ENCODE peak calls at places on chromosomes 3 and 15, in ten cellular contexts. X is HAP-1, B is OCI-LY7, Q is tibial artery, H is suprapubic skin, W is stomach, D is adipocyte, S is ovary, T is psoas muscle, Y is PC-3. K is an unnamed sample. For H3K4me1 and H3K36me3, the result is how much of the 10 kb centered on the place peaks cover.

GRCh38 chr3:26621891-26622633 is 510 bp upstream of the LRRC3B start:
- DNase-seq in X (no peak), S (no peak), T (no peak), B (no peak), H (no peak), D (no peak), Y (no peak), Q (no peak), W (no peak), K (no peak)

GRCh38 chr3:184073621-184074020 is 20.8 kb downstream of the HTR3C start:
- DNase-seq in X (no peak), W (no peak), S (no peak), Q (no peak), D (no peak), B (no peak), H (no peak), Y (no peak), T (no peak), K (no peak)

GRCh38 chr3:69080233-69080644 is at the start of gene UBA3:
- DNase-seq in X (peak), Q (peak), W (peak), T (peak), B (peak), D (peak), H (peak), S (peak), Y (peak), K (peak)

GRCh38 chr3:194323785-194324735 is 27.1 kb downstream of the CPN2 start:
- DNase-seq in H (no peak), B (no peak), Q (no peak), S (no peak), T (peak), D (no peak), Y (peak), X (peak), W (no peak), K (peak)

GRCh38 chr15:65641723-65642475 is 20.2 kb downstream of the SLC24A1 start:
- DNase-seq in W (no peak), S (no peak), Q (no peak), D (no peak), Y (no peak), H (no peak), X (no peak), T (no peak), B (no peak), K (no peak)

GRCh38 chr3:155252535-155252934 is 40.9 kb downstream of the STRIT1 start:
- DNase-seq in Y (peak), B (no peak), H (no peak), Q (no peak), T (no peak), S (no peak), X (no peak), D (no peak), W (no peak), K (no peak)

GRCh38 chr3:77348244-77348855 is 308.5 kb downstream of the ROBO2 start:
- DNase-seq in Y (peak), T (no peak), X (peak), Q (no peak), S (no peak), D (no peak), H (no peak), W (no peak), B (peak), K (peak)

GRCh38 chr15:90018216-90018831 is 17.2 kb downstream of the ZNF710 start:
- DNase-seq in Y (no peak), H (peak), X (no peak), B (no peak), S (no peak), Q (no peak), D (no peak), W (no peak), T (no peak), K (no peak)

GRCh38 chr15:42691770-42692169 is 45.2 kb downstream of the CDAN1 start:
- DNase-seq in D (no peak), B (no peak), H (no peak), W (no peak), Y (no peak), T (no peak), Q (no peak), S (no peak), X (no peak), K (no peak)

GRCh38 chr3:43223670-43224364 is 62.5 kb upstream of the SNRK start:
- DNase-seq in B (peak), H (no peak), D (peak), W (no peak), Q (no peak), T (no peak), X (no peak), Y (no peak), S (no peak), K (no peak)

GRCh38 chr3:41299036-41299435 is 99.7 kb downstream of the CTNNB1 start:
- DNase-seq in Y (no peak), S (no peak), T (no peak), Q (no peak), H (no peak), X (no peak), B (no peak), W (no peak), D (no peak), K (no peak)

GRCh38 chr3:129105862-129106261 is 15.7 kb downstream of the RAB43 start:
- DNase-seq in Y (no peak), T (no peak), W (no peak), X (no peak), H (no peak), Q (no peak), S (no peak), D (no peak), B (no peak), K (no peak)
- H3K4me1 ChIP-seq in Y (under half), T (under half), W (under half), X (under half), H (under half), Q (under half), S (under half), D (under half), B (under half), K (under half)

DNA sequence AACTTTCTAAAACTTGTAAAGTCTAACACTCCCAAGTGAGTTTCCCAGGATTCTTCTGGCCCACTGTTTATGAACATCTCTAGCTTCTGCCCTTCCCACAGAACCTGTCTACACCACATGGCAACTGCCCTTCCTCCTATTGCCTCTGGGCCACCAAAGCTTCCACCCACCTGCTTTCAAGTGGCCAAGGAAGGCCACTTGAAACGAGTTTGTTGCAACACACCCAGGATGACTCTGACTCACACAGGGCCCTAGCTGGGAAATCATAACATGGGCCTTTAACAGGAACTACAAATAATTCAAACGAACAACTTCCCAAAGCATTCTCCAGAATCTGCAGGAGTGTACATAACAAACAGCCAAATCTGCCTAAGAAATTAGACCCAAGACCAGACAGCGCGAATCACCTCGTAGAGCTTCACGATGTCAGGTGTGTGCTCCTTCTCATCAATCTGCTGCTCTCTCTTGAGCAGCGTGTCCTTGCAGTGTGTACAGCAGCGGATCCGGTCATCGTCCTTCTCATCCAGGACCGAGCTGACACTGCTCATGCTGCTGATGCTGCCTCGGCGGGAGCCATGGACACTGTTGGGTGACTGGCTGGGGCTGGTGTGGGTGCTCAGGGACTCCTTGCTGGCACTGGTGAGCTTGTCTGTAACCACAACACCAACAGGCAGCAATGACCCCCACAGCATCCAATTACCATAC is 16.8 kb downstream of the RBSN start:
- DNase-seq in B (no peak), Q (no peak), W (no peak), S (no peak), Y (peak), T (no peak), X (no peak), H (no peak), D (peak), K (no peak)
- H3K36me3 ChIP-seq in B (half or more), Q (half or more), W (half or more), S (under half), Y (half or more), T (half or more), X (half or more), H (half or more), D (half or more), K (under half)

GRCh38 chr3:46947981-46948791 is 28.4 kb downstream of the CCDC12 start:
- DNase-seq in W (peak), D (no peak), S (no peak), H (no peak), T (peak), B (no peak), Y (peak), Q (peak), X (no peak), K (peak)

GRCh38 chr3:46944191-46944590 is 32.4 kb downstream of the CCDC12 start:
- DNase-seq in T (no peak), X (no peak), H (no peak), D (no peak), Q (no peak), B (no peak), Y (no peak), S (no peak), W (no peak), K (no peak)

GRCh38 chr3:46946856-46947544 is 29.5 kb downstream of the CCDC12 start:
- DNase-seq in T (peak), D (peak), Y (peak), W (peak), Q (no peak), X (no peak), B (no peak), H (no peak), S (no peak), K (peak)

GRCh38 chr3:46947545-46947899 is 29.0 kb downstream of the CCDC12 start:
- DNase-seq in B (no peak), X (no peak), H (no peak), W (no peak), T (no peak), D (no peak), Q (no peak), Y (no peak), S (no peak), K (no peak)

GRCh38 chr3:46946416-46946815 is 30.1 kb downstream of the CCDC12 start:
- DNase-seq in X (no peak), D (no peak), T (no peak), B (no peak), H (no peak), S (no peak), Q (no peak), W (peak), Y (peak), K (no peak)
- H3K4me1 ChIP-seq in X (under half), D (under half), T (half or more), B (under half), H (half or more), S (under half), Q (half or more), W (half or more), Y (half or more), K (half or more)

GRCh38 chr3:128746881-128747280 is 20.9 kb downstream of the RAB7A start:
- DNase-seq in H (no peak), Y (no peak), D (no peak), T (no peak), Q (no peak), X (no peak), B (no peak), W (no peak), S (no peak), K (no peak)

GRCh38 chr3:128753715-128754114 is 27.7 kb downstream of the RAB7A start:
- DNase-seq in W (no peak), Q (no peak), S (no peak), B (no peak), H (no peak), T (no peak), Y (no peak), D (no peak), X (no peak), K (no peak)

GRCh38 chr3:128748527-128748926 is 22.5 kb downstream of the RAB7A start:
- DNase-seq in B (no peak), H (no peak), S (no peak), D (no peak), W (no peak), Y (no peak), Q (no peak), X (no peak), T (no peak), K (peak)

GRCh38 chr3:128745742-128746141 is 19.8 kb downstream of the RAB7A start:
- DNase-seq in D (no peak), T (no peak), Y (no peak), H (no peak), Q (no peak), S (no peak), W (no peak), X (no peak), B (no peak), K (no peak)

DNA sequence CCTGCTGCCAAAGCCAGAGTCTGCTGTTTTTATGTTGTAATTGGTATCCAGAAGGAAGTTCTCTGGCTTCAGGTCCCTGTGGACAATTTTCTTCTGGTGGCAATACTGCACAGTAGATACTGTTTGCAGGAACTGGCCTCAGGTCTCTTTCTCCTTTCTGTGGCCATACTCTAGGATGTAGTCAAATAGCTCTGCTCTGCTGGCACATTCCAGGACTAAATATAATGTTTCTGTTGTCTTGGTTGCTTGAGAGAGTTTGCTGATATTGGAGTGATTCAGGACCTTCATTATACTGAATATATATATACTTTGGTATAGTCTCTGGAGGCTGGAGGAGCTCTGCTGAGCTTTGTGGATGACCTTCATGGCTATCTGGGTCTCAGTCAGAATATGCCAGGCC is 23.1 kb downstream of the RAB7A start:
- DNase-seq in X (no peak), D (no peak), H (no peak), Y (no peak), Q (no peak), W (no peak), S (no peak), T (no peak), B (no peak), K (no peak)
- H3K36me3 ChIP-seq in X (under half), D (under half), H (under half), Y (under half), Q (under half), W (under half), S (under half), T (under half), B (half or more), K (under half)

GRCh38 chr3:119350114-119350513 is 55.9 kb downstream of the ARHGAP31 start:
- DNase-seq in D (no peak), H (no peak), Y (no peak), X (no peak), W (no peak), Q (no peak), B (no peak), S (no peak), T (no peak), K (peak)

GRCh38 chr3:119349353-119349752 is 55.2 kb downstream of the ARHGAP31 start:
- DNase-seq in S (no peak), W (no peak), T (no peak), B (no peak), D (no peak), H (no peak), Y (no peak), X (peak), Q (no peak), K (no peak)

GRCh38 chr3:119356646-119357045 is 62.5 kb downstream of the ARHGAP31 start:
- DNase-seq in Q (no peak), H (no peak), S (no peak), T (no peak), W (no peak), B (no peak), X (no peak), Y (no peak), D (peak), K (no peak)

GRCh38 chr3:119352863-119353527 is 58.8 kb downstream of the ARHGAP31 start:
- DNase-seq in W (no peak), H (no peak), X (peak), S (no peak), Q (no peak), B (peak), T (no peak), Y (peak), D (peak), K (no peak)

GRCh38 chr3:119352235-119352634 is 58.1 kb downstream of the ARHGAP31 start:
- DNase-seq in B (peak), X (no peak), H (no peak), W (no peak), S (no peak), D (peak), T (no peak), Q (no peak), Y (peak), K (no peak)
- H3K4me1 ChIP-seq in B (under half), X (under half), H (under half), W (under half), S (under half), D (under half), T (under half), Q (under half), Y (under half), K (under half)